ENCODE peak calls at places on chromosomes 4 and X, in seven cellular contexts. E is HCT116, D is hepatocyte, U is OCI-LY7, B is MM.1S, V is PC-3, M is neural progenitor cell. T is an unnamed sample.

GRCh38 chrX:41085883-41086626 is 810 bp downstream of the USP9X start:
- DNase-seq in E (no peak), D (peak), U (peak), B (peak), V (peak), M (peak), T (peak)

GRCh38 chr4:166594326-166594946 is 639.9 kb downstream of the SPOCK3 start:
- DNase-seq in E (peak), D (peak), U (peak), B (peak), V (peak), M (peak), T (peak)

GRCh38 chrX:18895157-18895952 is 88.6 kb downstream of the PHKA2 start:
- DNase-seq in E (no peak), D (peak), U (no peak), B (no peak), V (no peak), M (no peak), T (no peak)

GRCh38 chr4:169070071-169070894 is 60.2 kb upstream of the CBR4 start:
- DNase-seq in E (peak), D (peak), U (no peak), B (no peak), V (peak), M (peak), T (peak)

GRCh38 chr4:26233350-26233749 is 87.5 kb upstream of the RBPJ start:
- DNase-seq in E (no peak), D (no peak), U (no peak), B (no peak), V (peak), M (no peak), T (no peak)

GRCh38 chr4:163871078-163871477 is 376.6 kb downstream of the TMA16 start:
- DNase-seq in E (no peak), D (no peak), U (no peak), B (no peak), V (no peak), M (no peak), T (no peak)

GRCh38 chr4:118286685-118287084 is 66.1 kb downstream of the PRSS12 start:
- DNase-seq in E (no peak), D (no peak), U (no peak), B (no peak), V (no peak), M (no peak), T (no peak)

GRCh38 chrX:1493877-1494510 is 41.3 kb upstream of the ASMTL start:
- DNase-seq in E (no peak), D (no peak), U (peak), B (peak), V (no peak), M (peak), T (no peak)

GRCh38 chrX:74383611-74384010 is 37.7 kb upstream of the SLC16A2 start:
- DNase-seq in E (peak), D (peak), U (peak), B (peak), V (peak), M (peak), T (peak)

GRCh38 chr4:1547131-1547862 is 136.8 kb downstream of the FAM53A start:
- DNase-seq in E (no peak), D (no peak), U (no peak), B (no peak), V (no peak), M (no peak), T (no peak)

GRCh38 chrX:43349363-43349762 is 306.7 kb upstream of the MAOA start:
- DNase-seq in E (peak), D (peak), U (peak), B (peak), V (peak), M (peak), T (peak)

GRCh38 chr4:14906805-14907204 is 95.5 kb upstream of the CPEB2 start:
- DNase-seq in E (no peak), D (no peak), U (no peak), B (no peak), V (no peak), M (no peak), T (no peak)

GRCh38 chr4:95158045-95158444 is 390.7 kb downstream of the UNC5C start:
- DNase-seq in E (no peak), D (no peak), U (no peak), B (no peak), V (no peak), M (no peak), T (no peak)

GRCh38 chr4:38856524-38857337 is at the start of gene TLR6:
- DNase-seq in E (peak), D (peak), U (peak), B (peak), V (peak), M (peak), T (peak)

GRCh38 chrX:119753639-119754257 is 4.6 kb upstream of the SOWAHD start:
- DNase-seq in E (peak), D (peak), U (peak), B (peak), V (peak), M (peak), T (peak)

GRCh38 chrX:41759817-41760216 is 35.8 kb downstream of the GPR82 start:
- DNase-seq in E (peak), D (no peak), U (peak), B (peak), V (peak), M (peak), T (peak)

GRCh38 chr4:177108708-177109107 is 201.0 kb upstream of the NEIL3 start:
- DNase-seq in E (no peak), D (no peak), U (no peak), B (peak), V (peak), M (peak), T (peak)

GRCh38 chrX:10010686-10011085 is 43.5 kb downstream of the CLDN34 start:
- DNase-seq in E (no peak), D (no peak), U (no peak), B (no peak), V (peak), M (peak), T (no peak)

GRCh38 chrX:131816551-131817136 is 206.5 kb upstream of the STK26 start:
- DNase-seq in E (no peak), D (no peak), U (peak), B (peak), V (peak), M (no peak), T (no peak)

GRCh38 chr4:184361443-184361842 is 112.9 kb downstream of the IRF2 start:
- DNase-seq in E (no peak), D (no peak), U (no peak), B (no peak), V (no peak), M (no peak), T (no peak)

GRCh38 chrX:128439159-128439558 is 387.0 kb upstream of the ACTRT1 start:
- DNase-seq in E (no peak), D (no peak), U (no peak), B (no peak), V (peak), M (no peak), T (no peak)

GRCh38 chrX:31508338-31508737 is 436.5 kb upstream of the FTHL17 start:
- DNase-seq in E (no peak), D (peak), U (no peak), B (no peak), V (no peak), M (no peak), T (peak)

GRCh38 chr4:1347410-1347864 is 429 bp downstream of the UVSSA start:
- DNase-seq in E (no peak), D (peak), U (peak), B (peak), V (peak), M (no peak), T (peak)

GRCh38 chrX:97389761-97390192 is 506.1 kb downstream of the RPA4 start:
- DNase-seq in E (peak), D (peak), U (no peak), B (no peak), V (peak), M (no peak), T (no peak)

GRCh38 chr4:22237155-22237751 is 278.6 kb downstream of the ADGRA3 start:
- DNase-seq in E (peak), D (peak), U (no peak), B (peak), V (peak), M (peak), T (peak)

GRCh38 chr4:38785901-38786402 is 3.2 kb upstream of the TLR10 start:
- DNase-seq in E (no peak), D (no peak), U (no peak), B (no peak), V (no peak), M (no peak), T (no peak)

GRCh38 chr4:37717575-37717974 is 31.4 kb upstream of the RELL1 start:
- DNase-seq in E (no peak), D (no peak), U (no peak), B (no peak), V (peak), M (no peak), T (no peak)
- H2AFZ ChIP-seq in E (no peak), D (no peak), U (no peak), B (no peak), V (no peak), M (no peak), T (no peak)

DNA sequence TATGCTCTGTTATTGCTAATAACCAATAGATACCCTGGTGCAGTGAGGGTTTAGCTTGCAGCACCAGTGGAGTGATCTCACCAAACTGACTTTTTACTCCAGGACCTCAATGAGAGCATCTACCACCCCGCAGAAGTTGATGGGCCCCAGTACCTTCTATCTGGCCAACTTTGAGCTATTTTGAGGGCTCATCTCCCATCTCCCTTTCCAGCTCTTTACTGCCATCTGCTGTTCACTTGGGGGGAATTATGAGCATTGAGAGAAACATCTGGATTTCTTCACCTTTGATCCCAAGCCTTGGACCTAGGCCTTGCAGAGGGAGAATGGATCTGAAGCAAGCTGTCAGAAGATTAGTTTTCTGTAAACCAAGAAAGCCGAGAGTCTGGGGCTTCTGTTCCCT is 143.6 kb downstream of the TMEM164 start:
- DNase-seq in E (peak), D (peak), U (peak), B (peak), V (peak), M (peak), T (peak)
- TF ChIP-seq EZH2phosphoT487 in E (no peak), D (no peak), U (no peak), B (no peak), V (no peak), M (no peak), T (no peak)

GRCh38 chrX:48831136-48831908 is 4.1 kb downstream of the PCSK1N start:
- DNase-seq in E (no peak), D (no peak), U (no peak), B (no peak), V (no peak), M (peak), T (peak)

GRCh38 chrX:48835524-48836329 is at the start of gene PCSK1N:
- DNase-seq in E (no peak), D (peak), U (no peak), B (no peak), V (peak), M (peak), T (peak)

GRCh38 chrX:48834383-48834709 is 1.1 kb downstream of the PCSK1N start:
- DNase-seq in E (no peak), D (no peak), U (peak), B (no peak), V (peak), M (no peak), T (no peak)

GRCh38 chrX:48831909-48832291 is 3.5 kb downstream of the PCSK1N start:
- DNase-seq in E (no peak), D (no peak), U (no peak), B (no peak), V (no peak), M (peak), T (peak)

DNA sequence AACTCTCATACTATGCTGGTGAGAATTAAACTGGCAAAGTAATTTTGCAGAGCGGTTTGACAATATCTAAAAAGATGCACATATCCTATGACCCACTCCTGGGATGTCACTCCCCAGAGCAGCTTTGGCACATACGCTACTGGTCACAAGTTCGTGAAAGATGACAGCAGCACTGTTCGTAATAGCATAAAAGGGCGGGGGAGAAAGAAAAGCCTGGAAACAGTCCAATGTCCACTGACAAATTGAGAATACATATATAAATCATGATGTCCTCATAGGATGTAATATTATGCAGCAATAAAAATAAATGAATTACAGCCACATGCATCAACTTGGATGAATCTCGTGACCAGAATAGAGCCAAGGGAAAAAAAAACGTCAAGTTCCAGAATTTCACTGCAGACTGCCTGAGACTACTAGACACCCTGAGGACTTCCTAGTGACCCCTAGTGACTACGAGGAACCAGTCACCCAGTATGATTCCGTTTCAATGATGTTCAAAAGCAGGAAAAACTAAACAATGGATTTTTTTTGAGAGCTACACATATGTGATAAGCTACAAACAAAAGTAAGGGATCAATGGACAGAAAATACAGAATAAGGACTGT is 1.8 kb downstream of the PCSK1N start:
- DNase-seq in E (no peak), D (no peak), U (no peak), B (no peak), V (peak), M (no peak), T (no peak)
- TF ChIP-seq CTCF in E (no peak), D (no peak), U (peak), B (no peak), V (peak), M (peak), T (peak)

GRCh38 chr4:155559915-155560314 is 106.7 kb upstream of the GUCY1A1 start:
- DNase-seq in E (no peak), D (no peak), U (no peak), B (no peak), V (no peak), M (no peak), T (no peak)
- H2AFZ ChIP-seq in E (no peak), D (no peak), U (no peak), B (no peak), V (no peak), M (no peak), T (no peak)

DNA sequence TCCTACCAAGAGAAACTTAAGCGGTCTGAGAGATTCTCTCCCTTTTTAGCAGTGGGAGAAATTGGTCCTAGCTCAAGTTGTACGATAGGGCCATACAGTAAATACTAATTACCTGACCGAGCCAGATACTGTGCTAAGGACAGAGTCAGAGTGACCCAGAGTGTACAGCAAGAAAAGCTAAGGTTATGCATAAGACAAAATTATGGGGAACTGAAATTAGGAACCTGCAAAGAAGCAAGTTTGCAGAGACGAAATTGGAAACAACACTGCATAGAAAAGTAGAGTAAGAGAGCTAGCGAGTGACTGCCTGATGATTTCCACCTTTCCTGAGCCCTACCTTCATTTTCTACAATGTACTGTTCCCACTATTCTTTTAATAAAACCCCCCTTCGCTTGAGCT is 278.1 kb downstream of the NKX6-1 start:
- DNase-seq in E (no peak), D (no peak), U (no peak), B (peak), V (no peak), M (no peak), T (no peak)
- TF ChIP-seq EZH2phosphoT487 in E (no peak), D (no peak), U (no peak), B (no peak), V (no peak), M (no peak), T (no peak)

DNA sequence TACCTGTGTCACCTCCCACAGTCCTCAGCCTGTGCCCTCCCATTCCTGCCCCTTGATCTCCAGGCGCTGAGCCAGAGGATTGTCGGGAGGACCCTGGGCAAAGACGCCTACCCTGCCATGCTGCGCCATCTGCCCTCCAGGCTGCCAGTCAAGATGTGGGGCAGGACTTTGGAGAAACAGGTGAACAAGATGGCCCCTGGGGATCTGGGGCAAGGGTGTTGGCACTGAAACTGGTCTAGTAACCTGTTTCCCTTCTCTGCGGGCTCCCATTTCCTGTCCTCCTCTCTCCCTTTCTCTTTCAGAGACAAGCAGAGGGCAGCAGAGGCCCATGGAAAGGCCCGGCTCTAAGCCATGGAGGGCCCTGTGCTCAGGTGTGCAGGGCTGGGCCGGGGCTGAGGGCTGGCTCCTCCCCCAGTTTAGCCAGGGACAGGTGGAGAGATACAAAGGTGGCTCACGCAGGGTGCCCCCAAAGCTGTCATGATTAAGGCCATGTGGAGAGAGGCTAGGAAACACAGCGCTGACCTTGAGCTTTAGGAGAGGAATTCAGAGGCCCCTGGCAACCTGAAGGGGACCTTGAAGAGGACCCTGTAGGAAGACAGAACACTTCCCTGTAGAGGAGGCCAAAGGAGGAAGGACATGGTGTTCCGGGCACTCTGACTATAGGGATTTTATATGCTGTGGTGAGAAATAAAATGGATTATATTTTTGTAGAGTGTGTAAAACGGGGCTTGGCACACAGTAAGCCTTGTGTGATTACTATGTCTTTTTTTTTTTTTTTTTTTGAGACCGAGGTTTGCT is at the start of gene GLOD5:
- DNase-seq in E (peak), D (peak), U (peak), B (peak), V (peak), M (peak), T (peak)
- TF ChIP-seq CTCF in E (peak), D (peak), U (no peak), B (peak), V (peak), M (peak), T (peak)